ENCODE peak calls at places on chromosome 19, in four cellular contexts. One of them, this sample, is unnamed.

GRCh38 chr19:14072535-14073231 is at the start of gene MISP3:
- DNase-seq in cardiac fibroblast: peak
- DNase-seq in tibial nerve: no peak
- DNase-seq in EL: peak
- DNase-seq in this sample: no peak

GRCh38 chr19:52689804-52690394 is 44.9 kb downstream of the ZNF611 start:
- DNase-seq in cardiac fibroblast: no peak
- DNase-seq in EL: no peak
- DNase-seq in tibial nerve: peak
- DNase-seq in this sample: no peak

GRCh38 chr19:11288349-11288748 is 7.6 kb upstream of the TSPAN16 start:
- DNase-seq in EL: no peak
- DNase-seq in cardiac fibroblast: peak
- DNase-seq in tibial nerve: no peak
- DNase-seq in this sample: no peak

GRCh38 chr19:37999309-38000213 is 92.6 kb downstream of the SIPA1L3 start:
- DNase-seq in EL: peak
- DNase-seq in cardiac fibroblast: peak
- DNase-seq in tibial nerve: peak
- DNase-seq in this sample: peak

GRCh38 chr19:17766543-17767131 is 15.4 kb downstream of the FCHO1 start:
- DNase-seq in tibial nerve: peak
- DNase-seq in EL: peak
- DNase-seq in cardiac fibroblast: peak
- DNase-seq in this sample: peak

GRCh38 chr19:47663911-47664771 is 49.1 kb upstream of the EHD2 start:
- DNase-seq in cardiac fibroblast: peak
- DNase-seq in EL: peak
- DNase-seq in tibial nerve: peak
- DNase-seq in this sample: peak

GRCh38 chr19:21491161-21491560 is 14.2 kb upstream of the ZNF429 start:
- DNase-seq in tibial nerve: no peak
- DNase-seq in EL: no peak
- DNase-seq in cardiac fibroblast: no peak
- DNase-seq in this sample: no peak

GRCh38 chr19:36973021-36973843 is 57.1 kb downstream of the ZNF568 start:
- DNase-seq in tibial nerve: peak
- DNase-seq in EL: peak
- DNase-seq in cardiac fibroblast: peak
- DNase-seq in this sample: no peak

GRCh38 chr19:39497850-39498261 is 891 bp upstream of the DLL3 start:
- DNase-seq in tibial nerve: no peak
- DNase-seq in cardiac fibroblast: peak
- DNase-seq in EL: peak
- DNase-seq in this sample: no peak

GRCh38 chr19:18541992-18542935 is 1.1 kb downstream of the FKBP8 start:
- DNase-seq in EL: no peak
- DNase-seq in tibial nerve: no peak
- DNase-seq in cardiac fibroblast: peak
- DNase-seq in this sample: no peak

GRCh38 chr19:38692458-38693379 is 45.3 kb downstream of the ACTN4 start:
- DNase-seq in EL: no peak
- DNase-seq in tibial nerve: no peak
- DNase-seq in cardiac fibroblast: no peak
- DNase-seq in this sample: no peak

GRCh38 chr19:33385956-33386355 is 12.4 kb downstream of the CEBPG start:
- DNase-seq in EL: no peak
- DNase-seq in cardiac fibroblast: no peak
- DNase-seq in tibial nerve: no peak
- DNase-seq in this sample: no peak

GRCh38 chr19:11138659-11139526 is 16.7 kb downstream of the SPC24 start:
- DNase-seq in tibial nerve: peak
- DNase-seq in cardiac fibroblast: peak
- DNase-seq in EL: peak
- DNase-seq in this sample: peak